ENCODE peak calls at places on chromosomes 4 and X, in eight cellular contexts. Z is esophagus squamous epithelium, N is right lobe of liver, K is A549, W is H1, D is GM12878, Y is breast epithelium, L is prostate gland. E is an unnamed sample.
A peak's percentile ranks its signal among the peaks of the same experiment; 100 is the strongest.

GRCh38 chr4:174865418-174865985 is 36.5 kb upstream of the GLRA3 start:
- DNase-seq in Y (no peak), D (no peak), Z (no peak), L (no peak), K (no peak), N (no peak), W (no peak), E (no peak)

GRCh38 chr4:113560579-113560978 is 201.0 kb downstream of the CAMK2D start:
- DNase-seq in W (no peak), D (no peak), L (no peak), K (no peak), Y (no peak), Z (no peak), N (no peak), E (no peak)

GRCh38 chrX:150051096-150051495 is 112.8 kb upstream of the EOLA2 start:
- DNase-seq in W (no peak), Z (no peak), Y (no peak), L (no peak), N (no peak), K (no peak), D (no peak), E (no peak)

GRCh38 chr4:15232725-15233597 is 194.9 kb upstream of the C1QTNF7 start:
- DNase-seq in K (no peak), Z (no peak), Y (no peak), D (no peak), L (no peak), W (no peak), N (no peak), E (no peak)

GRCh38 chr4:88442636-88443260 is 14.2 kb upstream of the HERC5 start:
- DNase-seq in W (no peak), Y (no peak), D (no peak), K (no peak), L (no peak), Z (no peak), N (no peak), E (no peak)

GRCh38 chr4:150896513-150896912 is 118.6 kb downstream of the LRBA start:
- DNase-seq in Y (no peak), D (no peak), Z (no peak), W (no peak), N (no peak), L (no peak), K (no peak), E (no peak)

GRCh38 chr4:6126971-6127745 is 73.2 kb downstream of the JAKMIP1 start:
- DNase-seq in Z (no peak), N (no peak), L (no peak), K (no peak), D (no peak), W (no peak), Y (no peak), E (no peak)

GRCh38 chrX:40821780-40822179 is 86.4 kb upstream of the MED14 start:
- DNase-seq in D (no peak), W (no peak), K (no peak), Y (no peak), L (no peak), Z (no peak), N (no peak), E (no peak)

GRCh38 chr4:87304659-87305277 is 17.9 kb downstream of the HSD17B13 start:
- DNase-seq in Y (no peak), N (no peak), Z (no peak), K (peak; percentile 81), W (no peak), D (no peak), L (peak; percentile 54), E (no peak)

GRCh38 chr4:11729548-11729947 is 300.9 kb upstream of the HS3ST1 start:
- DNase-seq in W (no peak), Z (no peak), D (no peak), Y (no peak), N (no peak), K (peak; percentile 7), L (no peak), E (no peak)

GRCh38 chr4:80335554-80336358 is at the start of gene CFAP299:
- DNase-seq in Y (peak; percentile 55), W (peak; percentile 94), D (peak; percentile 44), K (peak; percentile 77), N (peak; percentile 94), Z (peak; percentile 1), L (peak; percentile 74), E (peak; percentile 93)

GRCh38 chr4:119300072-119300387 is 21.9 kb downstream of the FABP2 start:
- DNase-seq in L (peak; percentile 40), N (peak; percentile 54), W (no peak), Z (no peak), D (peak; percentile 13), K (no peak), Y (peak; percentile 50), E (peak; percentile 60)

GRCh38 chr4:119299221-119300071 is 22.5 kb downstream of the FABP2 start:
- DNase-seq in N (no peak), L (no peak), Y (no peak), W (no peak), K (peak; percentile 14), Z (no peak), D (peak; percentile 32), E (no peak)

GRCh38 chr4:119297795-119298194 is 24.1 kb downstream of the FABP2 start:
- DNase-seq in D (no peak), W (no peak), L (no peak), K (no peak), Y (no peak), N (no peak), Z (no peak), E (no peak)

GRCh38 chr4:119302073-119302832 is 19.7 kb downstream of the FABP2 start:
- DNase-seq in W (no peak), Z (no peak), Y (no peak), D (no peak), K (no peak), L (no peak), N (peak; percentile 67), E (no peak)

GRCh38 chr4:119300388-119301131 is 21.4 kb downstream of the FABP2 start:
- DNase-seq in N (peak; percentile 98), W (peak; percentile 93), L (peak; percentile 96), Z (no peak), Y (peak; percentile 96), K (peak; percentile 93), D (peak; percentile 80), E (peak; percentile 96)
- TF ChIP-seq POLR2A in N (peak; percentile 91), W (peak; percentile 86), L (peak; percentile 89), Z (peak; percentile 79), Y (peak; percentile 87), K (peak; percentile 12), D (peak; percentile 92), E (peak; percentile 78)

GRCh38 chr4:153249199-153250154 is 45.2 kb downstream of the TRIM2 start:
- DNase-seq in D (peak; percentile 41), W (peak; percentile 91), L (peak; percentile 75), N (peak; percentile 67), K (no peak), Y (peak; percentile 55), Z (no peak), E (peak; percentile 81)

GRCh38 chr4:153247116-153247490 is 42.9 kb downstream of the TRIM2 start:
- DNase-seq in L (no peak), N (no peak), W (no peak), Y (no peak), D (no peak), Z (no peak), K (no peak), E (no peak)

GRCh38 chr4:153255233-153255632 is 51.0 kb downstream of the TRIM2 start:
- DNase-seq in W (no peak), Z (no peak), N (no peak), K (no peak), L (no peak), Y (no peak), D (no peak), E (no peak)

GRCh38 chr4:153248641-153249198 is 44.5 kb downstream of the TRIM2 start:
- DNase-seq in W (no peak), D (no peak), N (no peak), K (no peak), Y (no peak), Z (no peak), L (no peak), E (peak; percentile 27)

GRCh38 chr4:153252122-153252521 is 47.9 kb downstream of the TRIM2 start:
- DNase-seq in K (no peak), D (peak; percentile 19), N (no peak), L (no peak), Z (no peak), Y (no peak), W (no peak), E (no peak)
- H3K4me3 ChIP-seq in K (no peak overlapping the region), D (no peak overlapping the region), N (no peak overlapping the region), L (no peak overlapping the region), Z (no peak overlapping the region), Y (no peak overlapping the region), W (no peak overlapping the region), E (no peak overlapping the region)

GRCh38 chr4:31575504-31575903 is 855.3 kb downstream of the PCDH7 start:
- DNase-seq in Z (no peak), K (no peak), N (no peak), Y (no peak), L (no peak), D (no peak), W (no peak), E (no peak)

GRCh38 chr4:31585503-31585902 is 865.3 kb downstream of the PCDH7 start:
- DNase-seq in W (no peak), L (no peak), Z (no peak), D (no peak), Y (no peak), K (no peak), N (no peak), E (no peak)

DNA sequence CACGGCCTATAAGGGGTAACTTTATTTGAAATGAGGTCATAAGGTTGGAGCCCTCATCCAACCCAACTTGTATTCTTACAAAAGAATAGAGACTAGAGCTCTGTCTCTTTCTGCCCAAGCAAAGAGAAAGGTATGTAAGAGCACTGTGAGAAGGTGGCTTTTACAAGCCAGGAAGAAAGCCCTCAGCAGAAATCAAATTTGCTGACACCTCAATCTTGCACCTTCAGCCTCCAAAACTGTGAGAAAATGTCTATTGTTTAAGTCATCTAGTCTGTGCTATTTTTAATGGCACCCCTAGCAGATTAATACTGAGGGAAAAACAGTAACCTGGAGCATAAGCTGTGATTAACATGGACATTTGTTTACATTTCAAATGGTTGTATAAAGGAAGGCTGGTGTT is 860.7 kb downstream of the PCDH7 start:
- DNase-seq in D (no peak), W (no peak), N (no peak), L (no peak), Y (no peak), K (no peak), Z (no peak), E (no peak)
- TF ChIP-seq CTCF in D (no peak), W (no peak), N (no peak), L (no peak), Y (no peak), K (no peak), Z (no peak), E (no peak)

DNA sequence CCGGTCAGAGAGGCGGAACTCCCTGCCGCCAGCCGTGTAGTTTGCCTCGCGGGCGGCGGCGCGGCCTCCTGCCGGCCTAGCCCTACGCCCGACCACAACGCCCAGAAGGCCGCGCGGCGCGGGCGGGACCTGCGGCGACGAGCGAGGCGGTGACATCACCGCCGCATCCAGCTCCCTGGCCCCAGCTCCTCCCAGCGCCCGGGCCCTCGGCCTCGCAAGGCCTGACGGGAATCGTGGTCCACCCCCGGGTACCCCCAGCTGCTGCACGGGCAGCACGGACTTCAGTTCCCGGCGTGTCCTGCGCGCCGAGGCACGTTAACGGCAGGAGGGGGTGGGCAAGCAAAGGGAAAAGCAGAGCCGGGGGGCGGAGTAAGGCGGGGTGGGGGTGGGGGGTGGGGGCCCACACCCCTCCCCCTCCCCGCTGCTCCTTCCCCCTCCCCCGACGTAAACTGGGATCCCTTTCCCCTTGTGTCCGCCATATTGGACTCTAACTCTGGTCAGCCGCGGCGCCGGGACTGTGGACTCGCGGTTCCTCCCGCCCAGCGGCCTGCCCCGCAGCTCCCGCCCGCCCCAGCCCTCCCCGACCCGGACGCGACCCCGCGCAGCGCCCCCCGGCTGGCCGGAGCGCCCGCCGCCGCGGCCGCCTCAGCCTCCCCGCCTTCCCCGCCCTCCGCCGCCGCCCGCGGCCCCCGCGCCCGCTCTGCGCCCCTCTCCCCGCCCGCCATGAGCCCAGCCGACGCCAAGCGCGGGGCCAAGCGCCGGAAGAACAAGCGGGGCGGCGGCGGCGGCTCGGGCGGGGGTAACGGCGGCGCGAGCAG is at the start of gene FAM193A:
- DNase-seq in N (peak; percentile 100), K (peak; percentile 99), Y (peak; percentile 99), Z (peak; percentile 92), W (peak; percentile 96), D (peak; percentile 94), L (peak; percentile 99), E (peak; percentile 98)
- TF ChIP-seq POLR2A in N (peak; percentile 18), K (peak; percentile 72), Y (no peak), Z (no peak), W (peak; percentile 47), D (peak; percentile 81), L (peak; percentile 56), E (peak; percentile 37)